ENCODE peak calls at places on chromosomes 16 and 17, in five cellular contexts. One of them, this sample, is unnamed.

GRCh38 chr17:11612956-11613355 is 14.7 kb downstream of the DNAH9 start:
- DNase-seq in amygdala: no peak
- DNase-seq in memory B cell: no peak
- DNase-seq in dermis microvascular lymphatic vessel endothelial cell: no peak
- DNase-seq in HEK293T: no peak
- DNase-seq in this sample: no peak

GRCh38 chr17:45121055-45121454 is 11.3 kb downstream of the PLCD3 start:
- DNase-seq in memory B cell: no peak
- DNase-seq in dermis microvascular lymphatic vessel endothelial cell: no peak
- DNase-seq in HEK293T: no peak
- DNase-seq in amygdala: no peak
- DNase-seq in this sample: no peak

GRCh38 chr17:42846594-42847280 is 2.4 kb downstream of the AOC2 start:
- DNase-seq in amygdala: no peak
- DNase-seq in HEK293T: no peak
- DNase-seq in dermis microvascular lymphatic vessel endothelial cell: no peak
- DNase-seq in memory B cell: no peak
- DNase-seq in this sample: no peak

GRCh38 chr17:66255112-66255511 is 25.9 kb upstream of the APOH start:
- DNase-seq in amygdala: no peak
- DNase-seq in HEK293T: peak; percentile 68
- DNase-seq in memory B cell: peak; percentile 7
- DNase-seq in dermis microvascular lymphatic vessel endothelial cell: peak; percentile 71
- DNase-seq in this sample: peak; percentile 57

GRCh38 chr16:89369266-89369895 is 121.0 kb downstream of the ANKRD11 start:
- DNase-seq in dermis microvascular lymphatic vessel endothelial cell: no peak
- DNase-seq in memory B cell: no peak
- DNase-seq in HEK293T: no peak
- DNase-seq in amygdala: no peak
- DNase-seq in this sample: no peak

GRCh38 chr17:75589017-75589918 is 1.7 kb downstream of the MYO15B start:
- DNase-seq in HEK293T: peak; percentile 100
- DNase-seq in dermis microvascular lymphatic vessel endothelial cell: peak; percentile 60
- DNase-seq in amygdala: peak; percentile 69
- DNase-seq in memory B cell: peak; percentile 96
- DNase-seq in this sample: peak; percentile 87

GRCh38 chr16:89658221-89658879 is 714 bp downstream of the SPATA33 start:
- DNase-seq in HEK293T: peak; percentile 43
- DNase-seq in memory B cell: no peak
- DNase-seq in amygdala: no peak
- DNase-seq in dermis microvascular lymphatic vessel endothelial cell: no peak
- DNase-seq in this sample: peak; percentile 15

GRCh38 chr16:55912022-55912421 is 36.8 kb upstream of the CES5A start:
- DNase-seq in memory B cell: no peak
- DNase-seq in HEK293T: no peak
- DNase-seq in amygdala: peak; percentile 22
- DNase-seq in dermis microvascular lymphatic vessel endothelial cell: no peak
- DNase-seq in this sample: no peak

GRCh38 chr17:72915631-72916081 is 176.8 kb downstream of the SLC39A11 start:
- DNase-seq in amygdala: no peak
- DNase-seq in dermis microvascular lymphatic vessel endothelial cell: no peak
- DNase-seq in memory B cell: no peak
- DNase-seq in HEK293T: no peak
- DNase-seq in this sample: no peak

GRCh38 chr16:85136213-85136704 is 24.0 kb upstream of the CIBAR2 start:
- DNase-seq in memory B cell: no peak
- DNase-seq in dermis microvascular lymphatic vessel endothelial cell: no peak
- DNase-seq in HEK293T: no peak
- DNase-seq in amygdala: no peak
- DNase-seq in this sample: no peak

GRCh38 chr17:81044428-81044763 is 9.4 kb downstream of the BAIAP2 start:
- DNase-seq in HEK293T: no peak
- DNase-seq in memory B cell: no peak
- DNase-seq in dermis microvascular lymphatic vessel endothelial cell: no peak
- DNase-seq in amygdala: no peak
- DNase-seq in this sample: no peak

GRCh38 chr16:14399397-14400284 is 230.4 kb downstream of the PARN start:
- DNase-seq in dermis microvascular lymphatic vessel endothelial cell: no peak
- DNase-seq in amygdala: peak; percentile 15
- DNase-seq in HEK293T: no peak
- DNase-seq in memory B cell: no peak
- DNase-seq in this sample: no peak

GRCh38 chr16:51150894-51151320 is at the start of gene SALL1:
- DNase-seq in memory B cell: no peak
- DNase-seq in amygdala: no peak
- DNase-seq in HEK293T: no peak
- DNase-seq in dermis microvascular lymphatic vessel endothelial cell: no peak
- DNase-seq in this sample: peak; percentile 57

GRCh38 chr17:66727634-66728570 is 107.0 kb upstream of the CACNG5 start:
- DNase-seq in HEK293T: peak; percentile 75
- DNase-seq in amygdala: no peak
- DNase-seq in dermis microvascular lymphatic vessel endothelial cell: peak; percentile 56
- DNase-seq in memory B cell: no peak
- DNase-seq in this sample: peak; percentile 63

GRCh38 chr16:57479422-57480126 is 6.7 kb downstream of the DOK4 start:
- DNase-seq in HEK293T: peak; percentile 53
- DNase-seq in memory B cell: no peak
- DNase-seq in dermis microvascular lymphatic vessel endothelial cell: no peak
- DNase-seq in amygdala: no peak
- DNase-seq in this sample: peak; percentile 60

GRCh38 chr17:28528329-28529011 is 22.3 kb downstream of the FOXN1 start:
- DNase-seq in HEK293T: no peak
- DNase-seq in memory B cell: no peak
- DNase-seq in dermis microvascular lymphatic vessel endothelial cell: no peak
- DNase-seq in amygdala: no peak
- DNase-seq in this sample: no peak

GRCh38 chr17:74712301-74712700 is 422 bp downstream of the CD300LF start:
- DNase-seq in amygdala: no peak
- DNase-seq in dermis microvascular lymphatic vessel endothelial cell: no peak
- DNase-seq in memory B cell: no peak
- DNase-seq in HEK293T: no peak
- DNase-seq in this sample: no peak

GRCh38 chr17:58340623-58340876 is 11.5 kb downstream of the SUPT4H1 start:
- DNase-seq in dermis microvascular lymphatic vessel endothelial cell: no peak
- DNase-seq in HEK293T: no peak
- DNase-seq in amygdala: no peak
- DNase-seq in memory B cell: no peak
- DNase-seq in this sample: no peak

GRCh38 chr17:18950944-18951905 is 740 bp upstream of the SLC5A10 start:
- DNase-seq in amygdala: no peak
- DNase-seq in dermis microvascular lymphatic vessel endothelial cell: no peak
- DNase-seq in HEK293T: no peak
- DNase-seq in memory B cell: no peak
- DNase-seq in this sample: no peak

GRCh38 chr17:72463287-72464102 is 342.7 kb downstream of the SOX9 start:
- DNase-seq in HEK293T: no peak
- DNase-seq in dermis microvascular lymphatic vessel endothelial cell: no peak
- DNase-seq in amygdala: no peak
- DNase-seq in memory B cell: no peak
- DNase-seq in this sample: no peak

GRCh38 chr17:27766438-27766837 is 33.9 kb downstream of the NOS2 start:
- DNase-seq in HEK293T: no peak
- DNase-seq in amygdala: no peak
- DNase-seq in dermis microvascular lymphatic vessel endothelial cell: no peak
- DNase-seq in memory B cell: no peak
- DNase-seq in this sample: no peak

GRCh38 chr16:30535777-30536190 is 1.1 kb upstream of the ZNF747 start:
- DNase-seq in memory B cell: peak; percentile 41
- DNase-seq in amygdala: no peak
- DNase-seq in HEK293T: peak; percentile 75
- DNase-seq in dermis microvascular lymphatic vessel endothelial cell: no peak
- DNase-seq in this sample: peak; percentile 82

GRCh38 chr17:45432405-45433113 is at the start of gene ARHGAP27:
- DNase-seq in dermis microvascular lymphatic vessel endothelial cell: peak; percentile 39
- DNase-seq in memory B cell: no peak
- DNase-seq in amygdala: no peak
- DNase-seq in HEK293T: peak; percentile 4
- DNase-seq in this sample: no peak

This sample was measured in COR-L47.